ENCODE peak calls at places on chromosomes 4 and X, in eight cellular contexts. One of them, this sample, is unnamed.
A peak's percentile ranks its signal among the peaks of the same experiment; 100 is the strongest.

GRCh38 chrX:63930140-63930539 is 145.1 kb upstream of the ARHGEF9 start:
- DNase-seq in activated T-cell treated with anti-CD3 and anti-CD28 coated beads for 48 hours: no peak
- DNase-seq in pancreas: no peak
- DNase-seq in left colon: no peak
- DNase-seq in left ventricle myocardium inferior: no peak
- DNase-seq in nucleus accumbens: no peak
- DNase-seq in GM04504: no peak
- DNase-seq in germinal center: no peak
- DNase-seq in this sample: no peak

GRCh38 chr4:107721436-107722090 is 1.5 kb upstream of the PAPSS1 start:
- DNase-seq in left colon: peak; percentile 51
- DNase-seq in left ventricle myocardium inferior: no peak
- DNase-seq in GM04504: no peak
- DNase-seq in pancreas: no peak
- DNase-seq in nucleus accumbens: no peak
- DNase-seq in activated T-cell treated with anti-CD3 and anti-CD28 coated beads for 48 hours: peak; percentile 38
- DNase-seq in germinal center: peak; percentile 53
- DNase-seq in this sample: no peak

GRCh38 chrX:13824746-13825145 is 7.9 kb upstream of the GPM6B start:
- DNase-seq in GM04504: no peak
- DNase-seq in germinal center: no peak
- DNase-seq in activated T-cell treated with anti-CD3 and anti-CD28 coated beads for 48 hours: no peak
- DNase-seq in pancreas: no peak
- DNase-seq in nucleus accumbens: no peak
- DNase-seq in left colon: no peak
- DNase-seq in left ventricle myocardium inferior: no peak
- DNase-seq in this sample: no peak

GRCh38 chrX:144327515-144327914 is 443.6 kb downstream of the UBE2NL start:
- DNase-seq in nucleus accumbens: no peak
- DNase-seq in left colon: no peak
- DNase-seq in germinal center: no peak
- DNase-seq in GM04504: no peak
- DNase-seq in left ventricle myocardium inferior: no peak
- DNase-seq in pancreas: no peak
- DNase-seq in activated T-cell treated with anti-CD3 and anti-CD28 coated beads for 48 hours: no peak
- DNase-seq in this sample: no peak

GRCh38 chr4:81839347-81840042 is 367.8 kb upstream of the RASGEF1B start:
- DNase-seq in left ventricle myocardium inferior: no peak
- DNase-seq in germinal center: no peak
- DNase-seq in activated T-cell treated with anti-CD3 and anti-CD28 coated beads for 48 hours: no peak
- DNase-seq in left colon: no peak
- DNase-seq in pancreas: no peak
- DNase-seq in GM04504: no peak
- DNase-seq in nucleus accumbens: peak; percentile 4
- DNase-seq in this sample: no peak

GRCh38 chrX:10022580-10023245 is 55.6 kb downstream of the CLDN34 start:
- DNase-seq in GM04504: no peak
- DNase-seq in left colon: peak; percentile 48
- DNase-seq in activated T-cell treated with anti-CD3 and anti-CD28 coated beads for 48 hours: no peak
- DNase-seq in left ventricle myocardium inferior: peak; percentile 46
- DNase-seq in pancreas: no peak
- DNase-seq in germinal center: no peak
- DNase-seq in nucleus accumbens: no peak
- DNase-seq in this sample: no peak

GRCh38 chrX:130125090-130125489 is 14.8 kb upstream of the ELF4 start:
- DNase-seq in left ventricle myocardium inferior: peak; percentile 42
- DNase-seq in pancreas: peak; percentile 70
- DNase-seq in left colon: peak; percentile 38
- DNase-seq in GM04504: no peak
- DNase-seq in activated T-cell treated with anti-CD3 and anti-CD28 coated beads for 48 hours: no peak
- DNase-seq in nucleus accumbens: peak; percentile 5
- DNase-seq in germinal center: no peak
- DNase-seq in this sample: no peak

GRCh38 chr4:5138389-5138788 is 87.1 kb downstream of the STK32B start:
- DNase-seq in germinal center: no peak
- DNase-seq in left ventricle myocardium inferior: no peak
- DNase-seq in GM04504: no peak
- DNase-seq in nucleus accumbens: no peak
- DNase-seq in left colon: no peak
- DNase-seq in activated T-cell treated with anti-CD3 and anti-CD28 coated beads for 48 hours: no peak
- DNase-seq in pancreas: no peak
- DNase-seq in this sample: no peak

GRCh38 chrX:136159615-136160025 is 12.3 kb downstream of the FHL1 start:
- DNase-seq in GM04504: no peak
- DNase-seq in nucleus accumbens: no peak
- DNase-seq in activated T-cell treated with anti-CD3 and anti-CD28 coated beads for 48 hours: no peak
- DNase-seq in left ventricle myocardium inferior: no peak
- DNase-seq in germinal center: no peak
- DNase-seq in pancreas: no peak
- DNase-seq in left colon: no peak
- DNase-seq in this sample: no peak

GRCh38 chrX:110944793-110945466 is 149.3 kb upstream of the CHRDL1 start:
- DNase-seq in nucleus accumbens: no peak
- DNase-seq in germinal center: no peak
- DNase-seq in left ventricle myocardium inferior: no peak
- DNase-seq in pancreas: peak; percentile 70
- DNase-seq in GM04504: no peak
- DNase-seq in activated T-cell treated with anti-CD3 and anti-CD28 coated beads for 48 hours: no peak
- DNase-seq in left colon: no peak
- DNase-seq in this sample: no peak

GRCh38 chr4:68361146-68361589 is 11.3 kb upstream of the YTHDC1 start:
- DNase-seq in activated T-cell treated with anti-CD3 and anti-CD28 coated beads for 48 hours: no peak
- DNase-seq in left ventricle myocardium inferior: no peak
- DNase-seq in GM04504: peak; percentile 64
- DNase-seq in pancreas: no peak
- DNase-seq in nucleus accumbens: no peak
- DNase-seq in left colon: no peak
- DNase-seq in germinal center: no peak
- DNase-seq in this sample: no peak

GRCh38 chr4:8355864-8356565 is 84.5 kb downstream of the ACOX3 start:
- DNase-seq in pancreas: no peak
- DNase-seq in GM04504: no peak
- DNase-seq in left ventricle myocardium inferior: no peak
- DNase-seq in left colon: no peak
- DNase-seq in nucleus accumbens: no peak
- DNase-seq in germinal center: no peak
- DNase-seq in activated T-cell treated with anti-CD3 and anti-CD28 coated beads for 48 hours: no peak
- DNase-seq in this sample: no peak

This sample was measured in mesothelial cell of epicardium.